ENCODE peak calls at places on chromosomes 1 and 21, in ten cellular contexts. G is EH; Y is EL; H is hepatocyte; J is activated T-helper 9 cell treated with anti-CD3 and anti-CD28 coated beads, Interleukin-2, amount 50 U/mL, for 16 hours; P is amniotic stem cell; O is MCF 10A; L is activated CD4-positive, alpha-beta T cell treated with anti-CD3 and anti-CD28 coated beads, Interleukin-2, amount 50 U/mL, for 48 hours; V is heart left ventricle; F is stimulated activated CD4-positive, alpha-beta T cell treated with anti-CD3 and anti-CD28 coated beads, Interleukin-1b, Interleukin-23, amount 100 ng/mL, for 24 hours. U is an unnamed sample.

GRCh38 chr1:30864681-30865080 is 43.9 kb downstream of the SDC3 start:
- DNase-seq in G (no peak), Y (no peak), H (no peak), J (no peak), P (no peak), O (no peak), L (no peak), V (no peak), F (no peak), U (no peak)

GRCh38 chr1:162003825-162004205 is 19.9 kb downstream of the OLFML2B start:
- DNase-seq in G (peak; percentile 96), Y (peak; percentile 96), H (peak; percentile 20), J (no peak), P (peak; percentile 83), O (peak; percentile 91), L (no peak), V (peak; percentile 39), F (no peak), U (peak; percentile 75)

GRCh38 chr21:45983981-45984551 is 2.5 kb downstream of the COL6A1 start:
- DNase-seq in G (no peak), Y (no peak), H (no peak), J (no peak), P (no peak), O (no peak), L (no peak), V (peak; percentile 26), F (no peak), U (no peak)

GRCh38 chr21:26127918-26128317 is 42.7 kb downstream of the APP start:
- DNase-seq in G (peak; percentile 48), Y (peak; percentile 42), H (no peak), J (no peak), P (no peak), O (peak; percentile 59), L (no peak), V (peak; percentile 22), F (no peak), U (no peak)

GRCh38 chr1:91779603-91780021 is 106.3 kb downstream of the TGFBR3 start:
- DNase-seq in G (no peak), Y (no peak), H (no peak), J (no peak), P (no peak), O (no peak), L (no peak), V (no peak), F (no peak), U (no peak)

GRCh38 chr21:30710499-30710898 is 8.1 kb downstream of the KRTAP21-3 start:
- DNase-seq in G (no peak), Y (no peak), H (no peak), J (no peak), P (no peak), O (peak; percentile 4), L (peak; percentile 27), V (no peak), F (peak; percentile 13), U (no peak)

GRCh38 chr1:178052650-178053461 is 41.0 kb upstream of the RASAL2 start:
- DNase-seq in G (peak; percentile 78), Y (no peak), H (peak; percentile 61), J (no peak), P (no peak), O (peak; percentile 42), L (no peak), V (peak; percentile 33), F (no peak), U (no peak)

GRCh38 chr1:212670301-212670700 is 29.3 kb downstream of the BATF3 start:
- DNase-seq in G (no peak), Y (no peak), H (no peak), J (no peak), P (no peak), O (no peak), L (no peak), V (no peak), F (no peak), U (no peak)

GRCh38 chr1:243902100-243902499 is 52.1 kb upstream of the AKT3 start:
- DNase-seq in G (no peak), Y (no peak), H (no peak), J (no peak), P (no peak), O (no peak), L (no peak), V (no peak), F (no peak), U (no peak)

GRCh38 chr1:205842177-205842576 is 7.8 kb downstream of the PM20D1 start:
- DNase-seq in G (no peak), Y (no peak), H (no peak), J (no peak), P (no peak), O (no peak), L (no peak), V (no peak), F (no peak), U (no peak)

GRCh38 chr1:94636625-94637024 is 95.1 kb upstream of the F3 start:
- DNase-seq in G (peak; percentile 49), Y (peak; percentile 22), H (no peak), J (no peak), P (no peak), O (peak; percentile 64), L (no peak), V (no peak), F (no peak), U (no peak)

GRCh38 chr1:231278100-231278790 is 37.2 kb downstream of the GNPAT start:
- DNase-seq in G (no peak), Y (no peak), H (no peak), J (no peak), P (no peak), O (peak; percentile 51), L (no peak), V (peak; percentile 53), F (no peak), U (no peak)

GRCh38 chr1:30911061-30911954 is 2.8 kb upstream of the SDC3 start:
- DNase-seq in G (peak; percentile 89), Y (peak; percentile 87), H (peak; percentile 95), J (no peak), P (peak; percentile 80), O (peak; percentile 91), L (peak; percentile 75), V (peak; percentile 87), F (peak; percentile 48), U (no peak)

GRCh38 chr1:198265073-198265661 is 108.4 kb downstream of the NEK7 start:
- DNase-seq in G (peak; percentile 72), Y (peak; percentile 31), H (peak; percentile 16), J (no peak), P (no peak), O (no peak), L (no peak), V (peak; percentile 38), F (no peak), U (no peak)

GRCh38 chr1:27598902-27599528 is 4.9 kb downstream of the AHDC1 start:
- DNase-seq in G (peak; percentile 81), Y (peak; percentile 75), H (peak; percentile 91), J (no peak), P (peak; percentile 67), O (peak; percentile 35), L (peak; percentile 56), V (peak; percentile 85), F (no peak), U (no peak)

GRCh38 chr1:210394281-210394798 is 65.6 kb downstream of the HHAT start:
- DNase-seq in G (no peak), Y (peak; percentile 48), H (no peak), J (no peak), P (no peak), O (peak; percentile 65), L (no peak), V (peak; percentile 18), F (no peak), U (no peak)

GRCh38 chr21:36627242-36627641 is 71.7 kb upstream of the SIM2 start:
- DNase-seq in G (peak; percentile 44), Y (peak; percentile 72), H (no peak), J (no peak), P (no peak), O (peak; percentile 66), L (no peak), V (no peak), F (no peak), U (peak; percentile 71)

GRCh38 chr1:180544050-180544449 is 14.7 kb upstream of the OVAAL start:
- DNase-seq in G (no peak), Y (no peak), H (no peak), J (no peak), P (no peak), O (no peak), L (no peak), V (no peak), F (no peak), U (no peak)

GRCh38 chr1:40640314-40641076 is 25.0 kb downstream of the RIMS3 start:
- DNase-seq in G (no peak), Y (no peak), H (no peak), J (no peak), P (no peak), O (no peak), L (no peak), V (no peak), F (no peak), U (no peak)

GRCh38 chr1:243287652-243288051 is 31.8 kb downstream of the SDCCAG8 start:
- DNase-seq in G (peak; percentile 89), Y (peak; percentile 86), H (no peak), J (no peak), P (no peak), O (peak; percentile 90), L (no peak), V (no peak), F (no peak), U (peak; percentile 41)

GRCh38 chr1:201145816-201146215 is 8.5 kb downstream of the TMEM9 start:
- DNase-seq in G (no peak), Y (no peak), H (no peak), J (no peak), P (no peak), O (no peak), L (no peak), V (no peak), F (no peak), U (no peak)

GRCh38 chr1:201020647-201021332 is 2.7 kb downstream of the KIF21B start:
- DNase-seq in G (peak; percentile 27), Y (peak; percentile 32), H (no peak), J (no peak), P (no peak), O (peak; percentile 62), L (peak; percentile 53), V (no peak), F (no peak), U (no peak)

GRCh38 chr21:45487891-45488600 is 54.2 kb downstream of the SLC19A1 start:
- DNase-seq in G (no peak), Y (no peak), H (no peak), J (no peak), P (no peak), O (no peak), L (no peak), V (no peak), F (no peak), U (no peak)

GRCh38 chr1:160124709-160125478 is 9.3 kb downstream of the ATP1A2 start:
- DNase-seq in G (peak; percentile 91), Y (peak; percentile 98), H (peak; percentile 71), J (no peak), P (no peak), O (peak; percentile 94), L (no peak), V (peak; percentile 25), F (no peak), U (peak; percentile 45)

GRCh38 chr1:24749886-24750285 is 4.6 kb downstream of the CLIC4 start:
- DNase-seq in G (no peak), Y (no peak), H (no peak), J (no peak), P (no peak), O (no peak), L (no peak), V (no peak), F (no peak), U (no peak)

GRCh38 chr1:54167422-54168139 is 14.8 kb upstream of the CDCP2 start:
- DNase-seq in G (peak; percentile 66), Y (peak; percentile 67), H (no peak), J (no peak), P (no peak), O (peak; percentile 80), L (no peak), V (no peak), F (no peak), U (no peak)

GRCh38 chr1:145720556-145720877 is 1.2 kb downstream of the CD160 start:
- DNase-seq in G (peak; percentile 93), Y (peak; percentile 95), H (peak; percentile 17), J (no peak), P (no peak), O (peak; percentile 53), L (no peak), V (no peak), F (no peak), U (peak; percentile 57)

GRCh38 chr1:37958690-37959089 is 11.8 kb upstream of the INPP5B start:
- DNase-seq in G (peak; percentile 98), Y (peak; percentile 95), H (no peak), J (no peak), P (peak; percentile 43), O (no peak), L (no peak), V (no peak), F (no peak), U (peak; percentile 90)

U was measured in AG04449.